ENCODE peak calls at places on chromosomes 2 and 18, in four cellular contexts. K is GM12878, T is SK-N-SH, W is K562. H is an unnamed sample.

GRCh38 chr2:152456262-152456661 is 121.3 kb downstream of the FMNL2 start:
- DNase-seq in K (no peak), T (no peak), W (no peak), H (no peak)

GRCh38 chr18:8673276-8674209 is 31.8 kb upstream of the MTCL1 start:
- DNase-seq in K (peak), T (no peak), W (no peak), H (no peak)

GRCh38 chr2:238939521-238940403 is 91.9 kb downstream of the TWIST2 start:
- DNase-seq in K (no peak), T (no peak), W (no peak), H (no peak)

GRCh38 chr2:50358586-50358985 is 673.3 kb downstream of the NRXN1 start:
- DNase-seq in K (no peak), T (no peak), W (no peak), H (no peak)

GRCh38 chr2:208792766-208793165 is 386.2 kb downstream of the PTH2R start:
- DNase-seq in K (no peak), T (no peak), W (no peak), H (no peak)

GRCh38 chr2:229363126-229363814 is 92.2 kb upstream of the PID1 start:
- DNase-seq in K (no peak), T (no peak), W (no peak), H (no peak)

GRCh38 chr2:25927357-25927756 is 49.1 kb upstream of the ASXL2 start:
- DNase-seq in K (no peak), T (no peak), W (no peak), H (no peak)

GRCh38 chr18:70645971-70646370 is 357.1 kb downstream of the SOCS6 start:
- DNase-seq in K (no peak), T (no peak), W (no peak), H (no peak)

GRCh38 chr2:226336283-226336682 is 463.3 kb downstream of the IRS1 start:
- DNase-seq in K (no peak), T (no peak), W (no peak), H (no peak)

GRCh38 chr18:72672364-72673151 is 128.4 kb upstream of the CBLN2 start:
- DNase-seq in K (no peak), T (peak), W (peak), H (no peak)

GRCh38 chr2:166361351-166362153 is 14.2 kb downstream of the SCN9A start:
- DNase-seq in K (no peak), T (peak), W (peak), H (no peak)

GRCh38 chr18:48263913-48264506 is 145.2 kb downstream of the ZBTB7C start:
- DNase-seq in K (no peak), T (peak), W (no peak), H (no peak)

GRCh38 chr2:15298769-15299168 is 262.4 kb downstream of the NBAS start:
- DNase-seq in K (no peak), T (no peak), W (no peak), H (no peak)

GRCh38 chr2:153551698-153552097 is 73.1 kb upstream of the RPRM start:
- DNase-seq in K (no peak), T (no peak), W (no peak), H (no peak)

GRCh38 chr2:85277416-85278158 is 50.2 kb downstream of the TGOLN2 start:
- DNase-seq in K (no peak), T (peak), W (no peak), H (no peak)

GRCh38 chr18:48137354-48138208 is 207.1 kb upstream of the SMAD2 start:
- DNase-seq in K (no peak), T (no peak), W (no peak), H (no peak)

GRCh38 chr2:217030081-217030480 is 170.2 kb upstream of the TNP1 start:
- DNase-seq in K (no peak), T (no peak), W (no peak), H (no peak)

GRCh38 chr18:22591231-22591630 is 173.5 kb upstream of the CTAGE1 start:
- DNase-seq in K (no peak), T (no peak), W (no peak), H (no peak)

GRCh38 chr2:132274000-132274399 is 112.2 kb upstream of the ANKRD30BL start:
- DNase-seq in K (no peak), T (no peak), W (no peak), H (no peak)

GRCh38 chr2:2714413-2714812 is 383.3 kb upstream of the MYT1L start:
- DNase-seq in K (no peak), T (no peak), W (no peak), H (no peak)

GRCh38 chr18:3983351-3983969 is 471.6 kb downstream of the DLGAP1 start:
- DNase-seq in K (no peak), T (no peak), W (peak), H (no peak)

GRCh38 chr2:29921560-29921915 is at the start of gene ALK:
- DNase-seq in K (no peak), T (peak), W (peak), H (peak)
- TF ChIP-seq USF1 in K (no peak), T (no peak), W (no peak), H (no peak)

GRCh38 chr2:121897335-121897970 is 142.0 kb downstream of the TSN start:
- DNase-seq in K (no peak), T (peak), W (peak), H (no peak)
- TF ChIP-seq USF1 in K (no peak), T (no peak), W (no peak), H (no peak)

GRCh38 chr2:224171226-224171625 is 132.1 kb upstream of the SERPINE2 start:
- DNase-seq in K (no peak), T (no peak), W (no peak), H (no peak)

GRCh38 chr2:224165901-224166319 is 126.8 kb upstream of the SERPINE2 start:
- DNase-seq in K (no peak), T (no peak), W (no peak), H (no peak)

GRCh38 chr2:224173210-224173609 is 134.1 kb upstream of the SERPINE2 start:
- DNase-seq in K (no peak), T (no peak), W (no peak), H (no peak)

GRCh38 chr2:224166661-224167060 is 127.6 kb upstream of the SERPINE2 start:
- DNase-seq in K (no peak), T (no peak), W (no peak), H (no peak)

GRCh38 chr2:224169847-224170246 is 130.8 kb upstream of the SERPINE2 start:
- DNase-seq in K (no peak), T (no peak), W (no peak), H (no peak)
- TF ChIP-seq USF1 in K (no peak), T (no peak), W (no peak), H (no peak)

DNA sequence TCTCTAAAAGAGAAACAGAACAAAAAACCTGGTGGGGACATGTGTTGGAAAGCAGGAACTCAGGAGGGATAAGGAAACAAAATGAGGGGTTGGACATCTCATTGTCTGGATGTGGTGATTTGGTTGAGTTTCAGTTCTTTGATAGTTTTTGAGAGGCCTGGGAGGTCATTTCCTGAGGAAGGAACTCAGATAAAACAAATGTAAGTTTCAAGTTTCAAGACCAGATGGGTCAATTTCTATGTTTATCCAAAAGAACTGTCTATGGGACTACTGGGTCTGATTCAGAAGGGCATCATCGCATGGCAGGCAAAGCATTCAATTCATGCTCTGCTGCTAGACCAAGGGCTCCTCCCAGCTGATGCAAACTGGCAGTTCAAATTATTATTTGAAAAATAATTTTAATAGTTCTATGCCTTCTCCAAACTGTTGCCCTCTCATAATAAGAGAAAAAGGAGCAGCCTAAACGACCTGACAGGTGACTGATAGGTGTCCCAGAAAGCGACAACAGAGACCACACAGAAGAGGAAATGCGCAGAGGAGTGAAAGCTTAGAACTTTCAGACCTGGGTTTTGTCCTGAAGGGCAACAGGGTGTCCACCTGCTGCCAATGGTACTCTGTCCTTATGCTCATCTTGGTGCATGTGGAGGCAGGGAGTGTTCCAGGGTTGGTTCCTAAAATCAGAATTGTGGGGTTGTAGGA is 39.3 kb upstream of the SH3RF3 start:
- DNase-seq in K (no peak), T (no peak), W (no peak), H (no peak)
- TF ChIP-seq USF1 in K (no peak), T (no peak), W (no peak), H (no peak)

DNA sequence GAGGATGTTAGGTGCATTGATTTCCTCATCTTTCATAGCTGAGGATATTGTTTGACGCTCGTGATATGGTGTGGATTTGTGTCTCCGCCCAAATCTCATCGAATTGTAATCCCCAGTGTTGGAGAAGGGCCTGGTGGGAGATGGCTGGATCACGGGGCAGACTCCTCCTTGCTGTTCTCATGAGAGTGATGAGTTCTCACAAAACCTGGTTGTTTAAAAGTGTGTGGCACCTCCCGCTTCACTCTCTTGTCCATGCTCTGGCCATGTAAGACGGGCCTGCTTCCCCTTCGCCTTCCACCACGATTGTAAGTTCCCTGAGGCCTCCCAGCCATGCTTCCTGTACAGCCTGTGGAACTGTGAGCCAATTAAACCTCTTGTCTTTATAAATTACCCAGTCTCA is 28.4 kb upstream of the GPC1 start:
- DNase-seq in K (no peak), T (no peak), W (no peak), H (no peak)
- TF ChIP-seq USF1 in K (no peak), T (no peak), W (no peak), H (no peak)

GRCh38 chr2:62306751-62307468 is 111.0 kb downstream of the B3GNT2 start:
- DNase-seq in K (peak), T (no peak), W (no peak), H (no peak)
- TF ChIP-seq USF1 in K (no peak), T (no peak), W (no peak), H (no peak)

GRCh38 chr2:143246815-143247744 is 117.9 kb downstream of the ARHGAP15 start:
- DNase-seq in K (no peak), T (no peak), W (no peak), H (no peak)

GRCh38 chr2:143246246-143246645 is 117.0 kb downstream of the ARHGAP15 start:
- DNase-seq in K (no peak), T (no peak), W (no peak), H (no peak)

DNA sequence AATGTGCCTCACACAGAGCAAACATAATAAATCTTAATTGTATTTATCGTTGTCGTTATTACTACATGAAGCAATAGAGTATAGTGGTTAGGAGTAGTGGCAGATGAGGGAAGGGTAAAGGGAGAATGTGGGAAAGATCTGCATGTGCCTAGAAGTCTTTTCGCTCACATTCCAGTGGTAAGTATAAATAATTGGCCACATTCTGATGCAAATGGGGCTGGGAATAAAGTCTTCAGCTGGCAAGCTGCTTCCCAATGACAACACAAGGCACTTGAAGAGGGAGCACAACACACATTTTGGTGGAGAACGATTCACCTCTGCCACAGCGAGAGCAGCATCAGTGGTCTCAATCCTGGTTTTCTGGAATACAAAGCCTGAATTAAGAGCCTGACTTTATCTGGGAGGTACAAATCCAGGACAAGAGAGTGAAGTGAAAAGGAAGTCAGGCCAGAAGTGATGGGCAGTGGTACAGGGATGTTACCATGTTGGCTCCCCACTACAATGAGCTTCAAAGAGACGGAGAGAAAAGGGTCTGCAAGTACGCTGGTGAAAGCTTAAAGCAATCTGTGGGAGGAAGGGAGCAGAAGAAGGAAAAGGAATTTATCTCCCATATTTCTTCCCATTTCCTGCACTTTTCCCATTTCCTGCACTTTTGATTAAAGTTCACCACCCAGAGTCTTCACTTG is 112.3 kb downstream of the ARHGAP15 start:
- DNase-seq in K (no peak), T (no peak), W (no peak), H (peak)
- TF ChIP-seq USF1 in K (no peak), T (no peak), W (no peak), H (no peak)

GRCh38 chr2:172556284-172557033 is 569 bp downstream of the PDK1 start:
- DNase-seq in K (peak), T (no peak), W (peak), H (peak)
- TF ChIP-seq USF1 in K (peak), T (no peak), W (peak), H (peak)

GRCh38 chr18:45175505-45175904 is 439.8 kb upstream of the SLC14A2 start:
- DNase-seq in K (no peak), T (no peak), W (no peak), H (no peak)
- TF ChIP-seq USF1 in K (no peak), T (no peak), W (no peak), H (no peak)